ENCODE peak calls at places on chromosomes 3 and 15, in seven cellular contexts. One of them, this sample, is unnamed.

GRCh38 chr3:147132168-147132567 is 274.2 kb downstream of the ZIC4 start:
- DNase-seq in CD8-positive, alpha-beta memory T cell: no peak
- DNase-seq in effector CD8-positive, alpha-beta T cell: no peak
- DNase-seq in central memory CD4-positive, alpha-beta T cell: no peak
- DNase-seq in NCI-H1436 treated with DMSO at 0.1 percent for 48 hours: no peak
- DNase-seq in Caki2: no peak
- DNase-seq in mucosa of descending colon: no peak
- DNase-seq in this sample: no peak

GRCh38 chr3:9955067-9955502 is 2.9 kb upstream of the PRRT3 start:
- DNase-seq in CD8-positive, alpha-beta memory T cell: no peak
- DNase-seq in effector CD8-positive, alpha-beta T cell: no peak
- DNase-seq in central memory CD4-positive, alpha-beta T cell: no peak
- DNase-seq in NCI-H1436 treated with DMSO at 0.1 percent for 48 hours: no peak
- DNase-seq in Caki2: no peak
- DNase-seq in mucosa of descending colon: no peak
- DNase-seq in this sample: peak

GRCh38 chr3:52291508-52292181 is 4.0 kb downstream of the GLYCTK start:
- DNase-seq in CD8-positive, alpha-beta memory T cell: peak
- DNase-seq in effector CD8-positive, alpha-beta T cell: peak
- DNase-seq in central memory CD4-positive, alpha-beta T cell: no peak
- DNase-seq in NCI-H1436 treated with DMSO at 0.1 percent for 48 hours: no peak
- DNase-seq in Caki2: no peak
- DNase-seq in mucosa of descending colon: peak
- DNase-seq in this sample: no peak

GRCh38 chr3:67414740-67415139 is 239.7 kb downstream of the SUCLG2 start:
- DNase-seq in CD8-positive, alpha-beta memory T cell: no peak
- DNase-seq in effector CD8-positive, alpha-beta T cell: no peak
- DNase-seq in central memory CD4-positive, alpha-beta T cell: no peak
- DNase-seq in NCI-H1436 treated with DMSO at 0.1 percent for 48 hours: no peak
- DNase-seq in Caki2: no peak
- DNase-seq in mucosa of descending colon: no peak
- DNase-seq in this sample: no peak

GRCh38 chr15:88990185-88990679 is 77.1 kb upstream of the MFGE8 start:
- DNase-seq in CD8-positive, alpha-beta memory T cell: no peak
- DNase-seq in effector CD8-positive, alpha-beta T cell: no peak
- DNase-seq in central memory CD4-positive, alpha-beta T cell: no peak
- DNase-seq in NCI-H1436 treated with DMSO at 0.1 percent for 48 hours: no peak
- DNase-seq in Caki2: no peak
- DNase-seq in mucosa of descending colon: no peak
- DNase-seq in this sample: no peak

GRCh38 chr15:34693053-34693744 is 61.6 kb downstream of the GJD2 start:
- DNase-seq in CD8-positive, alpha-beta memory T cell: no peak
- DNase-seq in effector CD8-positive, alpha-beta T cell: no peak
- DNase-seq in central memory CD4-positive, alpha-beta T cell: no peak
- DNase-seq in NCI-H1436 treated with DMSO at 0.1 percent for 48 hours: no peak
- DNase-seq in Caki2: peak
- DNase-seq in mucosa of descending colon: no peak
- DNase-seq in this sample: no peak

GRCh38 chr3:8500208-8500961 is 1.2 kb upstream of the LMCD1 start:
- DNase-seq in CD8-positive, alpha-beta memory T cell: no peak
- DNase-seq in effector CD8-positive, alpha-beta T cell: no peak
- DNase-seq in central memory CD4-positive, alpha-beta T cell: no peak
- DNase-seq in NCI-H1436 treated with DMSO at 0.1 percent for 48 hours: no peak
- DNase-seq in Caki2: peak
- DNase-seq in mucosa of descending colon: no peak
- DNase-seq in this sample: no peak

GRCh38 chr3:95627293-95627692 is 1187.1 kb upstream of the EPHA6 start:
- DNase-seq in CD8-positive, alpha-beta memory T cell: no peak
- DNase-seq in effector CD8-positive, alpha-beta T cell: no peak
- DNase-seq in central memory CD4-positive, alpha-beta T cell: no peak
- DNase-seq in NCI-H1436 treated with DMSO at 0.1 percent for 48 hours: no peak
- DNase-seq in Caki2: no peak
- DNase-seq in mucosa of descending colon: no peak
- DNase-seq in this sample: no peak

GRCh38 chr3:158864492-158864891 is 62.6 kb downstream of the MFSD1 start:
- DNase-seq in CD8-positive, alpha-beta memory T cell: no peak
- DNase-seq in effector CD8-positive, alpha-beta T cell: no peak
- DNase-seq in central memory CD4-positive, alpha-beta T cell: no peak
- DNase-seq in NCI-H1436 treated with DMSO at 0.1 percent for 48 hours: no peak
- DNase-seq in Caki2: no peak
- DNase-seq in mucosa of descending colon: no peak
- DNase-seq in this sample: no peak

GRCh38 chr3:195711813-195712534 is 8.8 kb upstream of the MUC20 start:
- DNase-seq in CD8-positive, alpha-beta memory T cell: no peak
- DNase-seq in effector CD8-positive, alpha-beta T cell: no peak
- DNase-seq in central memory CD4-positive, alpha-beta T cell: no peak
- DNase-seq in NCI-H1436 treated with DMSO at 0.1 percent for 48 hours: no peak
- DNase-seq in Caki2: no peak
- DNase-seq in mucosa of descending colon: no peak
- DNase-seq in this sample: no peak

GRCh38 chr15:61871926-61872522 is 188.2 kb downstream of the VPS13C start:
- DNase-seq in CD8-positive, alpha-beta memory T cell: no peak
- DNase-seq in effector CD8-positive, alpha-beta T cell: no peak
- DNase-seq in central memory CD4-positive, alpha-beta T cell: peak
- DNase-seq in NCI-H1436 treated with DMSO at 0.1 percent for 48 hours: no peak
- DNase-seq in Caki2: peak
- DNase-seq in mucosa of descending colon: no peak
- DNase-seq in this sample: no peak

GRCh38 chr3:16739416-16740091 is 134.3 kb upstream of the DAZL start:
- DNase-seq in CD8-positive, alpha-beta memory T cell: no peak
- DNase-seq in effector CD8-positive, alpha-beta T cell: no peak
- DNase-seq in central memory CD4-positive, alpha-beta T cell: no peak
- DNase-seq in NCI-H1436 treated with DMSO at 0.1 percent for 48 hours: no peak
- DNase-seq in Caki2: no peak
- DNase-seq in mucosa of descending colon: no peak
- DNase-seq in this sample: no peak

GRCh38 chr15:69044899-69045298 is 30.4 kb downstream of the NOX5 start:
- DNase-seq in CD8-positive, alpha-beta memory T cell: no peak
- DNase-seq in effector CD8-positive, alpha-beta T cell: no peak
- DNase-seq in central memory CD4-positive, alpha-beta T cell: no peak
- DNase-seq in NCI-H1436 treated with DMSO at 0.1 percent for 48 hours: no peak
- DNase-seq in Caki2: no peak
- DNase-seq in mucosa of descending colon: no peak
- DNase-seq in this sample: no peak